ENCODE peak calls at places on chromosome 3, in ten cellular contexts. U is heart left ventricle, J is stomach, P is transverse colon, E is GM12878, W is IMR-90, O is A549, V is esophagus squamous epithelium, R is adrenal gland, Z is uterus. S is an unnamed sample.

GRCh38 chr3:113143353-113143752 is 68.0 kb upstream of the BOC start:
- DNase-seq in J (no peak), P (no peak), E (no peak), U (no peak), Z (no peak), O (no peak), V (no peak), R (no peak), W (no peak), S (no peak)

GRCh38 chr3:128875556-128876120 is 3.8 kb upstream of the ACAD9 start:
- DNase-seq in O (peak; percentile 42), U (peak; percentile 46), W (no peak), J (peak; percentile 43), P (peak; percentile 29), Z (no peak), E (no peak), V (no peak), R (peak; percentile 68), S (peak; percentile 27)

GRCh38 chr3:5058463-5058862 is 63.6 kb upstream of the ARL8B start:
- DNase-seq in V (no peak), R (no peak), E (no peak), J (no peak), W (peak; percentile 40), P (no peak), Z (no peak), O (no peak), U (no peak), S (no peak)

GRCh38 chr3:5699811-5700210 is 512.3 kb downstream of the EDEM1 start:
- DNase-seq in P (peak; percentile 70), U (no peak), O (no peak), J (no peak), R (no peak), E (no peak), Z (no peak), W (no peak), V (no peak), S (no peak)

GRCh38 chr3:14228611-14229470 is 50.2 kb downstream of the LSM3 start:
- DNase-seq in Z (no peak), P (no peak), U (no peak), V (no peak), O (no peak), W (no peak), E (no peak), R (no peak), J (no peak), S (no peak)

GRCh38 chr3:184099806-184100686 is 3.2 kb downstream of the HTR3E start:
- DNase-seq in J (no peak), E (no peak), U (no peak), V (no peak), Z (no peak), O (no peak), R (no peak), W (no peak), P (no peak), S (no peak)

GRCh38 chr3:182728248-182728647 is 65.1 kb upstream of the ATP11B start:
- DNase-seq in W (no peak), O (no peak), E (no peak), V (no peak), U (no peak), P (no peak), Z (no peak), R (no peak), J (no peak), S (no peak)

GRCh38 chr3:64440498-64440897 is 215.2 kb upstream of the PRICKLE2 start:
- DNase-seq in E (no peak), Z (peak; percentile 19), P (no peak), W (peak; percentile 91), R (peak; percentile 82), U (no peak), V (no peak), O (no peak), J (peak; percentile 70), S (no peak)

GRCh38 chr3:197028711-197029510 is 706 bp downstream of the MELTF start:
- DNase-seq in R (peak; percentile 53), J (no peak), P (peak; percentile 24), E (no peak), O (no peak), Z (no peak), V (no peak), U (no peak), W (no peak), S (peak; percentile 62)

GRCh38 chr3:125281411-125281810 is 68.9 kb upstream of the SLC12A8 start:
- DNase-seq in U (no peak), E (no peak), W (no peak), V (no peak), P (no peak), Z (no peak), R (no peak), J (no peak), O (no peak), S (no peak)

GRCh38 chr3:129518048-129518570 is 10.3 kb upstream of the RHO start:
- DNase-seq in W (no peak), V (no peak), O (no peak), E (no peak), P (no peak), Z (no peak), J (no peak), R (no peak), U (no peak), S (no peak)

GRCh38 chr3:156674911-156675743 is 737 bp downstream of the TIPARP start:
- DNase-seq in V (no peak), U (peak; percentile 82), O (peak; percentile 16), E (no peak), J (peak; percentile 52), P (peak; percentile 65), Z (peak; percentile 51), W (peak; percentile 43), R (peak; percentile 64), S (peak; percentile 79)

GRCh38 chr3:194277547-194278091 is 73.5 kb downstream of the CPN2 start:
- DNase-seq in P (peak; percentile 21), V (no peak), U (peak; percentile 81), J (no peak), O (no peak), R (peak; percentile 86), W (peak; percentile 33), Z (peak; percentile 78), E (no peak), S (no peak)

GRCh38 chr3:189049458-189050231 is 122.1 kb upstream of the TPRG1 start:
- DNase-seq in J (no peak), V (no peak), P (no peak), E (no peak), O (no peak), U (no peak), W (no peak), R (no peak), Z (no peak), S (no peak)
- TF ChIP-seq CTCF in J (no peak), V (no peak), P (no peak), E (no peak), O (no peak), U (no peak), W (no peak), R (no peak), Z (no peak), S (no peak)

DNA sequence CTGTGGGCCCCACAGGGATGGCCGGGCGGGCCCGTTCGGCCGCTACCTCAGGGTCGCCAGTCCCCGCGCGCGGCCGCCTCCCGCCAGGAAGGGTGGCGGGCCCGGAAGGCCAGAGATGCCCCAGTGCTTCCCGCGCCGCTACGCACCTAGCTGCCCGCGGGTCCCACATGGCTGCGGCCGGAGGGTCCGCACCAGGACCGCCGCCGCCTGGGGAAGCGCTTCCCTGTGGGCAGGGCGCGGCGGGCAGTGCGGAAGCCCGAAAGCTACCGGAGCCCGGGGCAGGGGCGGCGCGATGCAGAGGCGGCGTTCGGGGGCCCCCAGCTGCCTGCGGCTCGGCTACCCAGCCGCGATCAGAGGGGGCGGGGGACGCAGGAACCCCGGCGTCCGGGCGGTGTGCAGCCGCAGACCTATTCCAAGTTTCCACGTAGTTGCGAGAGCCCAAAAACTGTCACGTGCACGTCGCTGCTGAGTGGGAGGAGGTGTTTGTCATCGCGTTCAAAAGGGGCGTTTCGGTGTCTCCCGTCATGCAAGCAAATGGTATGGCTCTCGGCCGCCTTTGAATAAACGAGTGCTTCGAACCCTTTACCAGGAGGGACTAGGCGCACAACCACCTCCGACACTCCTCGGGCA is at the start of gene TRANK1:
- DNase-seq in Z (peak; percentile 69), J (peak; percentile 56), E (no peak), V (peak; percentile 6), R (peak; percentile 83), O (peak; percentile 18), P (peak; percentile 71), U (peak; percentile 74), W (peak; percentile 34), S (peak; percentile 67)
- TF ChIP-seq POLR2A in Z (peak; percentile 26), J (no peak), E (no peak), V (peak; percentile 46), R (peak; percentile 32), O (no peak), P (peak; percentile 60), U (no peak), W (no peak), S (no peak)

DNA sequence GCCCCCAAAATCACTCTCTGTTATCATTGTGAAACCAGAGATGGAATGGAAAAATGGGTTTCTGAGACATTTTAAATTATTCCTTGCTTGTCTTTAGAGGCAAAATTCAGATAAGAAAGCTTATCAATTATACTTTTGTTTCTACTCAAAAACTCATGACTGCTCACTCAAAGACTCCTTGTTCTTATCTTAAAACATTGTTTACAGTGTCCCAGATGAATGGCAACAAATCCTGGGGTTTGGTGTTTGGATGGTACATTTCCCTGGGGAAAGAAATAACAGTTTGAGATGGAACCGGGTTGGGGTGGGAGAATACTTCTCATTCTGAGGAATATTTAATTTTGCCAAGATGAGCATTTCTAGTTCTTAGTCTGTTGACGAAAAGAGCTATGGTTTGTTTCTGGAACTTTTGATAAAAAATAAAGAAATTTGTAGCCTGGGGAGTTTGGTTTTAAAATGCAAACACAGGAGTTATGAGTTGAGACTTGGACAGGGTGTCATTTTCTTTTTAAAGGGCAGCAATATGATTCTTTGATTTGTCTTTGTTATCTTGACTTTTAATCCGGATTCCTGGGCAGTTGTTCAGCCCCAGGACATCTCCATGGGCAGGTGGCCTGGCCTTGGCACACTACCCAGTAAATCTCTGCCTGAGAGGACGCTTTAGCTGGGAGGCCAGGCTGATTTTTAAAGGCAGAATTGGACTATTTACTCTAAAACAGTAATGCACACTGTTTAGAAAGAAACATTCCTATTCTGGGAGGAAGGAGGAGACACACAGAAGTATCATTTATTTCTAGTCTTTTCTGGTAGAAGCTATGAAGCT is 32.4 kb downstream of the BTD start:
- DNase-seq in W (peak; percentile 47), J (no peak), P (no peak), E (no peak), R (peak; percentile 83), O (no peak), V (no peak), U (no peak), Z (no peak), S (no peak)
- H3K27ac ChIP-seq in W (peak overlapping the region; percentile 66), J (peak overlapping the region; percentile 78), P (peak overlapping the region; percentile 73), E (no peak overlapping the region), R (peak overlapping the region; percentile 57), O (peak overlapping the region; percentile 95), V (peak overlapping the region; percentile 72), U (peak overlapping the region; percentile 22), Z (peak overlapping the region; percentile 85), S (no peak overlapping the region)

DNA sequence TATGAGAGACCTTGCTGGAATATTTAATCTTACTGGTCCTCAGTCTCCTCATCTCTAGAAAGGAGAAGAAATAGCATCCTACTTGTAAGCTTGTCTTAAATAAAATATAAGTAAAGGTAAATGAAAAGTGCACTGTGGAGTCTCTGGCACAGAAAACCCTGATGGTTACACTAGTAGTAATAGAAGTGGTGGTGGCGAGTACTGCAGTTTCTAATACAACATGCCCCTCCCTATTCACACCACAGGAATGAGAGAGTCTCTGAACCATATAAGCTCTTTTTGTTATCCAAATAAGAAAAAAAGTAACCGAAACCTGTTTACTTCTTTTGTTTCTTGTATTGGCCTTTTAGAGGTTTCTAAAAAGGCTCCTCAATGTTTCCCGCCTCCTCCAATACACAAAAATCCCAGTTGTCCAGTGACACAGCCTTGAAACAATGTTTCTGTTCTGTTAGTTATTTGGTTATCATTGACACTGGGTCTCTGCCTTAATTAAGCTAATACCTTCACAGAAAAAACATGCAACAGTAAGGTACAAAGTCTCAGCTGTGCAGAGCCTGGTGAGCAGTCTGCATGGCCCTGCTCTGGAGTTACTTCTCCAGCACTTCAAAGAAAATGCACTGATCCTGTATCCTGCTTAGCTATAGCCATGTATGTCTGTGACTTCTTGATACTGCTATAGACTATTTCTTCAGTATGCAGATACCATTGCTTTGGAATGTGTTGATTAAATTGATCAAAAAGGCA is 315.7 kb upstream of the IL12A start:
- DNase-seq in R (no peak), Z (no peak), J (no peak), U (no peak), E (no peak), W (no peak), O (peak; percentile 18), V (no peak), P (no peak), S (no peak)
- TF ChIP-seq CTCF in R (no peak), Z (no peak), J (no peak), U (no peak), E (no peak), W (no peak), O (no peak), V (no peak), P (no peak), S (no peak)

S was measured in Peyer's patch.